ENCODE peak calls at places on chromosomes 16 and 17, in five cellular contexts. One of them, this sample, is unnamed.

GRCh38 chr16:16025214-16025968 is 76.0 kb downstream of the ABCC1 start:
- DNase-seq in AG09309: peak
- DNase-seq in cerebellar nuclear complex: no peak
- DNase-seq in M059J: peak
- DNase-seq in stimulated activated CD8-positive, alpha-beta memory T cell treated with anti-CD3 and anti-CD28 coated beads, Interleukin-15, amount 100 ng/mL, for 24 hours: peak
- DNase-seq in this sample: no peak

GRCh38 chr17:4490109-4490591 is 8.5 kb upstream of the SPNS2 start:
- DNase-seq in M059J: no peak
- DNase-seq in AG09309: no peak
- DNase-seq in cerebellar nuclear complex: no peak
- DNase-seq in stimulated activated CD8-positive, alpha-beta memory T cell treated with anti-CD3 and anti-CD28 coated beads, Interleukin-15, amount 100 ng/mL, for 24 hours: no peak
- DNase-seq in this sample: peak

GRCh38 chr17:75720656-75721462 is at the start of gene ITGB4:
- DNase-seq in stimulated activated CD8-positive, alpha-beta memory T cell treated with anti-CD3 and anti-CD28 coated beads, Interleukin-15, amount 100 ng/mL, for 24 hours: peak
- DNase-seq in M059J: peak
- DNase-seq in AG09309: no peak
- DNase-seq in cerebellar nuclear complex: no peak
- DNase-seq in this sample: peak

GRCh38 chr16:53090271-53090590 is 35.4 kb downstream of the CHD9 start:
- DNase-seq in stimulated activated CD8-positive, alpha-beta memory T cell treated with anti-CD3 and anti-CD28 coated beads, Interleukin-15, amount 100 ng/mL, for 24 hours: no peak
- DNase-seq in M059J: no peak
- DNase-seq in AG09309: no peak
- DNase-seq in cerebellar nuclear complex: no peak
- DNase-seq in this sample: no peak

GRCh38 chr17:31588512-31588911 is 197.0 kb downstream of the RAB11FIP4 start:
- DNase-seq in AG09309: no peak
- DNase-seq in M059J: no peak
- DNase-seq in cerebellar nuclear complex: no peak
- DNase-seq in stimulated activated CD8-positive, alpha-beta memory T cell treated with anti-CD3 and anti-CD28 coated beads, Interleukin-15, amount 100 ng/mL, for 24 hours: no peak
- DNase-seq in this sample: no peak

GRCh38 chr17:80649672-80650338 is 105.2 kb downstream of the RPTOR start:
- DNase-seq in stimulated activated CD8-positive, alpha-beta memory T cell treated with anti-CD3 and anti-CD28 coated beads, Interleukin-15, amount 100 ng/mL, for 24 hours: peak
- DNase-seq in cerebellar nuclear complex: no peak
- DNase-seq in AG09309: peak
- DNase-seq in M059J: peak
- DNase-seq in this sample: peak

GRCh38 chr16:14473488-14473887 is 156.6 kb downstream of the PARN start:
- DNase-seq in stimulated activated CD8-positive, alpha-beta memory T cell treated with anti-CD3 and anti-CD28 coated beads, Interleukin-15, amount 100 ng/mL, for 24 hours: no peak
- DNase-seq in cerebellar nuclear complex: no peak
- DNase-seq in AG09309: no peak
- DNase-seq in M059J: no peak
- DNase-seq in this sample: no peak

GRCh38 chr17:18011286-18011685 is 27.7 kb downstream of the ATPAF2 start:
- DNase-seq in cerebellar nuclear complex: no peak
- DNase-seq in M059J: no peak
- DNase-seq in AG09309: no peak
- DNase-seq in stimulated activated CD8-positive, alpha-beta memory T cell treated with anti-CD3 and anti-CD28 coated beads, Interleukin-15, amount 100 ng/mL, for 24 hours: no peak
- DNase-seq in this sample: no peak

GRCh38 chr17:292016-292415 is 60.6 kb downstream of the RPH3AL start:
- DNase-seq in cerebellar nuclear complex: no peak
- DNase-seq in AG09309: no peak
- DNase-seq in M059J: no peak
- DNase-seq in stimulated activated CD8-positive, alpha-beta memory T cell treated with anti-CD3 and anti-CD28 coated beads, Interleukin-15, amount 100 ng/mL, for 24 hours: no peak
- DNase-seq in this sample: peak

GRCh38 chr17:44023545-44024270 is 8.9 kb upstream of the TMEM101 start:
- DNase-seq in cerebellar nuclear complex: no peak
- DNase-seq in stimulated activated CD8-positive, alpha-beta memory T cell treated with anti-CD3 and anti-CD28 coated beads, Interleukin-15, amount 100 ng/mL, for 24 hours: no peak
- DNase-seq in M059J: no peak
- DNase-seq in AG09309: no peak
- DNase-seq in this sample: no peak

GRCh38 chr17:3888343-3889171 is 4.3 kb downstream of the CAMKK1 start:
- DNase-seq in M059J: peak
- DNase-seq in AG09309: no peak
- DNase-seq in cerebellar nuclear complex: peak
- DNase-seq in stimulated activated CD8-positive, alpha-beta memory T cell treated with anti-CD3 and anti-CD28 coated beads, Interleukin-15, amount 100 ng/mL, for 24 hours: no peak
- DNase-seq in this sample: peak

GRCh38 chr17:62673614-62674362 is 46.3 kb downstream of the MRC2 start:
- DNase-seq in AG09309: no peak
- DNase-seq in M059J: no peak
- DNase-seq in stimulated activated CD8-positive, alpha-beta memory T cell treated with anti-CD3 and anti-CD28 coated beads, Interleukin-15, amount 100 ng/mL, for 24 hours: no peak
- DNase-seq in cerebellar nuclear complex: no peak
- DNase-seq in this sample: no peak

GRCh38 chr16:53502331-53503269 is at the start of gene AKTIP:
- DNase-seq in AG09309: no peak
- DNase-seq in cerebellar nuclear complex: no peak
- DNase-seq in stimulated activated CD8-positive, alpha-beta memory T cell treated with anti-CD3 and anti-CD28 coated beads, Interleukin-15, amount 100 ng/mL, for 24 hours: no peak
- DNase-seq in M059J: peak
- DNase-seq in this sample: peak